ENCODE peak calls at places on chromosomes 16 and 17, in ten cellular contexts. V, U, D, F, K, S, M, G, L and B are unnamed samples.
A peak's percentile ranks its signal among the peaks of the same experiment; 100 is the strongest.

GRCh38 chr17:44324092-44324570 is 492 bp downstream of the SLC25A39 start:
- DNase-seq in V (peak; percentile 53), U (no peak), D (peak; percentile 22), F (no peak), K (no peak), S (no peak), M (no peak), G (peak; percentile 63), L (no peak), B (no peak)

GRCh38 chr17:76271669-76272540 is 6.8 kb downstream of the UBALD2 start:
- DNase-seq in V (no peak), U (no peak), D (peak; percentile 81), F (peak; percentile 50), K (no peak), S (no peak), M (peak; percentile 82), G (peak; percentile 55), L (no peak), B (peak; percentile 51)

GRCh38 chr17:50847566-50847965 is 12.2 kb downstream of the WFIKKN2 start:
- DNase-seq in V (no peak), U (no peak), D (no peak), F (no peak), K (no peak), S (no peak), M (no peak), G (no peak), L (peak; percentile 21), B (no peak)

GRCh38 chr16:10111156-10111761 is 71.0 kb downstream of the GRIN2A start:
- DNase-seq in V (no peak), U (no peak), D (no peak), F (no peak), K (no peak), S (no peak), M (no peak), G (no peak), L (no peak), B (no peak)

GRCh38 chr16:48558269-48558915 is 51.6 kb downstream of the N4BP1 start:
- DNase-seq in V (no peak), U (no peak), D (no peak), F (no peak), K (no peak), S (no peak), M (no peak), G (no peak), L (no peak), B (no peak)

GRCh38 chr16:19228057-19228456 is 57.5 kb upstream of the CLEC19A start:
- DNase-seq in V (no peak), U (peak; percentile 44), D (no peak), F (no peak), K (no peak), S (peak; percentile 20), M (no peak), G (no peak), L (no peak), B (no peak)

GRCh38 chr17:40331743-40332641 is 23.0 kb downstream of the RARA start:
- DNase-seq in V (peak; percentile 57), U (peak; percentile 95), D (peak; percentile 90), F (peak; percentile 95), K (peak; percentile 88), S (no peak), M (peak; percentile 90), G (peak; percentile 92), L (peak; percentile 98), B (peak; percentile 96)

GRCh38 chr17:73343168-73343634 is 31.4 kb upstream of the CDC42EP4 start:
- DNase-seq in V (peak; percentile 94), U (peak; percentile 81), D (peak; percentile 51), F (peak; percentile 79), K (peak; percentile 50), S (peak; percentile 95), M (peak; percentile 53), G (no peak), L (peak; percentile 78), B (no peak)

GRCh38 chr17:59851431-59852375 is 41.0 kb downstream of the TUBD1 start:
- DNase-seq in V (peak; percentile 71), U (peak; percentile 63), D (peak; percentile 58), F (peak; percentile 41), K (no peak), S (no peak), M (no peak), G (no peak), L (peak; percentile 68), B (no peak)

GRCh38 chr16:1075546-1075945 is 3.0 kb downstream of the SSTR5 start:
- DNase-seq in V (no peak), U (no peak), D (no peak), F (no peak), K (no peak), S (no peak), M (no peak), G (no peak), L (no peak), B (no peak)

GRCh38 chr16:87733190-87733589 is 32.6 kb downstream of the KLHDC4 start:
- DNase-seq in V (no peak), U (no peak), D (no peak), F (no peak), K (no peak), S (no peak), M (no peak), G (no peak), L (no peak), B (peak; percentile 60)

GRCh38 chr17:81147701-81148100 is 17.6 kb upstream of the PVALEF start:
- DNase-seq in V (no peak), U (no peak), D (no peak), F (no peak), K (no peak), S (no peak), M (no peak), G (no peak), L (no peak), B (no peak)

GRCh38 chr16:68658974-68659360 is 13.9 kb downstream of the CDH3 start:
- DNase-seq in V (no peak), U (no peak), D (no peak), F (no peak), K (no peak), S (no peak), M (no peak), G (no peak), L (no peak), B (no peak)

GRCh38 chr17:33202011-33202410 is 91.1 kb downstream of the ASIC2 start:
- DNase-seq in V (no peak), U (no peak), D (no peak), F (no peak), K (no peak), S (no peak), M (no peak), G (no peak), L (peak; percentile 39), B (no peak)

GRCh38 chr17:33204701-33205100 is 88.4 kb downstream of the ASIC2 start:
- DNase-seq in V (no peak), U (no peak), D (no peak), F (no peak), K (no peak), S (no peak), M (no peak), G (no peak), L (no peak), B (no peak)

GRCh38 chr17:33204156-33204555 is 88.9 kb downstream of the ASIC2 start:
- DNase-seq in V (no peak), U (no peak), D (no peak), F (no peak), K (no peak), S (no peak), M (no peak), G (no peak), L (peak; percentile 50), B (no peak)

GRCh38 chr17:33201255-33201654 is 91.8 kb downstream of the ASIC2 start:
- DNase-seq in V (no peak), U (no peak), D (no peak), F (no peak), K (no peak), S (no peak), M (no peak), G (no peak), L (no peak), B (no peak)

GRCh38 chr17:33202796-33203195 is 90.3 kb downstream of the ASIC2 start:
- DNase-seq in V (no peak), U (no peak), D (no peak), F (no peak), K (no peak), S (no peak), M (no peak), G (no peak), L (peak; percentile 31), B (no peak)
- H3K27me3 ChIP-seq in V (peaks cover 41% of the 10 kb centered on the region), U (no peaks in the 10 kb centered on the region), D (no peaks in the 10 kb centered on the region), F (peaks cover 23% of the 10 kb centered on the region), K (no peaks in the 10 kb centered on the region), S (no peaks in the 10 kb centered on the region), M (no peaks in the 10 kb centered on the region), G (peaks cover 13% of the 10 kb centered on the region), L (no peaks in the 10 kb centered on the region), B (no peaks in the 10 kb centered on the region)

GRCh38 chr16:29813644-29814562 is 1.9 kb downstream of the PRRT2 start:
- DNase-seq in V (no peak), U (no peak), D (no peak), F (no peak), K (no peak), S (no peak), M (no peak), G (no peak), L (no peak), B (no peak)

GRCh38 chr16:29811170-29811895 is 660 bp upstream of the PRRT2 start:
- DNase-seq in V (peak; percentile 98), U (peak; percentile 99), D (peak; percentile 98), F (peak; percentile 99), K (peak; percentile 94), S (peak; percentile 95), M (peak; percentile 97), G (peak; percentile 98), L (peak; percentile 100), B (peak; percentile 92)

GRCh38 chr16:29810699-29811169 is 1.3 kb upstream of the PRRT2 start:
- DNase-seq in V (no peak), U (no peak), D (no peak), F (no peak), K (no peak), S (no peak), M (no peak), G (no peak), L (peak; percentile 71), B (no peak)

GRCh38 chr16:29812754-29813643 is 1.0 kb downstream of the PRRT2 start:
- DNase-seq in V (no peak), U (no peak), D (no peak), F (no peak), K (no peak), S (no peak), M (no peak), G (no peak), L (no peak), B (no peak)

GRCh38 chr16:29811896-29812665 is at the start of gene PRRT2:
- DNase-seq in V (peak; percentile 81), U (peak; percentile 89), D (peak; percentile 37), F (peak; percentile 69), K (peak; percentile 67), S (peak; percentile 87), M (peak; percentile 46), G (peak; percentile 73), L (peak; percentile 92), B (peak; percentile 91)
- H3K4me1 ChIP-seq in V (peaks cover 31% of the 10 kb centered on the region), U (peaks cover 57% of the 10 kb centered on the region), D (peaks cover 65% of the 10 kb centered on the region), F (peaks cover 69% of the 10 kb centered on the region), K (peaks cover 63% of the 10 kb centered on the region), S (peaks cover 52% of the 10 kb centered on the region), M (no peaks in the 10 kb centered on the region), G (peaks cover 65% of the 10 kb centered on the region), L (peaks cover 78% of the 10 kb centered on the region), B (peaks cover 82% of the 10 kb centered on the region)

GRCh38 chr17:38587193-38587592 is 18.6 kb downstream of the SRCIN1 start:
- DNase-seq in V (no peak), U (no peak), D (no peak), F (no peak), K (no peak), S (no peak), M (no peak), G (no peak), L (no peak), B (no peak)
- H3K27me3 ChIP-seq in V (peaks cover 72% of the 10 kb centered on the region), U (no peaks in the 10 kb centered on the region), D (no peaks in the 10 kb centered on the region), F (peaks cover 46% of the 10 kb centered on the region), K (peaks cover 26% of the 10 kb centered on the region), S (no peaks in the 10 kb centered on the region), M (no peaks in the 10 kb centered on the region), G (peaks cover 68% of the 10 kb centered on the region), L (no peaks in the 10 kb centered on the region), B (peaks cover 13% of the 10 kb centered on the region)

GRCh38 chr17:49240619-49241018 is 10.0 kb upstream of the PHOSPHO1 start:
- DNase-seq in V (no peak), U (no peak), D (no peak), F (no peak), K (no peak), S (no peak), M (no peak), G (no peak), L (no peak), B (no peak)
- H3K4me1 ChIP-seq in V (no peaks in the 10 kb centered on the region), U (no peaks in the 10 kb centered on the region), D (no peaks in the 10 kb centered on the region), F (no peaks in the 10 kb centered on the region), K (no peaks in the 10 kb centered on the region), S (peaks cover 1% of the 10 kb centered on the region), M (no peaks in the 10 kb centered on the region), G (no peaks in the 10 kb centered on the region), L (no peaks in the 10 kb centered on the region), B (no peaks in the 10 kb centered on the region)